ENCODE peak calls at places on chromosomes 11 and 22, in six cellular contexts. One of them, this sample, is unnamed.

GRCh38 chr22:29211066-29211841 is 5.6 kb downstream of the EMID1 start:
- DNase-seq in hepatocyte: no peak
- DNase-seq in AG04450: no peak
- DNase-seq in neural progenitor cell: no peak
- DNase-seq in cardiac muscle cell: no peak
- DNase-seq in left ventricle myocardium inferior: no peak
- DNase-seq in this sample: no peak

GRCh38 chr22:20721409-20722218 is 52.3 kb upstream of the SERPIND1 start:
- DNase-seq in neural progenitor cell: no peak
- DNase-seq in hepatocyte: no peak
- DNase-seq in left ventricle myocardium inferior: no peak
- DNase-seq in AG04450: no peak
- DNase-seq in cardiac muscle cell: no peak
- DNase-seq in this sample: no peak

GRCh38 chr22:50695421-50696250 is 23.0 kb downstream of the SHANK3 start:
- DNase-seq in neural progenitor cell: no peak
- DNase-seq in hepatocyte: no peak
- DNase-seq in cardiac muscle cell: no peak
- DNase-seq in AG04450: no peak
- DNase-seq in left ventricle myocardium inferior: no peak
- DNase-seq in this sample: no peak

GRCh38 chr11:73340164-73340563 is 32.1 kb downstream of the ARHGEF17 start:
- DNase-seq in left ventricle myocardium inferior: no peak
- DNase-seq in cardiac muscle cell: no peak
- DNase-seq in hepatocyte: no peak
- DNase-seq in AG04450: no peak
- DNase-seq in neural progenitor cell: no peak
- DNase-seq in this sample: no peak

GRCh38 chr11:77155556-77156130 is 27.6 kb downstream of the MYO7A start:
- DNase-seq in neural progenitor cell: no peak
- DNase-seq in left ventricle myocardium inferior: no peak
- DNase-seq in AG04450: no peak
- DNase-seq in hepatocyte: no peak
- DNase-seq in cardiac muscle cell: no peak
- DNase-seq in this sample: no peak

GRCh38 chr11:7442588-7443215 is 42.6 kb upstream of the OLFML1 start:
- DNase-seq in hepatocyte: peak
- DNase-seq in left ventricle myocardium inferior: peak
- DNase-seq in neural progenitor cell: peak
- DNase-seq in cardiac muscle cell: peak
- DNase-seq in AG04450: peak
- DNase-seq in this sample: peak

GRCh38 chr22:21634844-21635243 is 2.3 kb downstream of the CCDC116 start:
- DNase-seq in neural progenitor cell: no peak
- DNase-seq in left ventricle myocardium inferior: no peak
- DNase-seq in AG04450: no peak
- DNase-seq in hepatocyte: no peak
- DNase-seq in cardiac muscle cell: no peak
- DNase-seq in this sample: no peak

GRCh38 chr11:30016588-30017363 is at the start of gene KCNA4:
- DNase-seq in neural progenitor cell: peak
- DNase-seq in hepatocyte: peak
- DNase-seq in AG04450: no peak
- DNase-seq in left ventricle myocardium inferior: peak
- DNase-seq in cardiac muscle cell: peak
- DNase-seq in this sample: peak

DNA sequence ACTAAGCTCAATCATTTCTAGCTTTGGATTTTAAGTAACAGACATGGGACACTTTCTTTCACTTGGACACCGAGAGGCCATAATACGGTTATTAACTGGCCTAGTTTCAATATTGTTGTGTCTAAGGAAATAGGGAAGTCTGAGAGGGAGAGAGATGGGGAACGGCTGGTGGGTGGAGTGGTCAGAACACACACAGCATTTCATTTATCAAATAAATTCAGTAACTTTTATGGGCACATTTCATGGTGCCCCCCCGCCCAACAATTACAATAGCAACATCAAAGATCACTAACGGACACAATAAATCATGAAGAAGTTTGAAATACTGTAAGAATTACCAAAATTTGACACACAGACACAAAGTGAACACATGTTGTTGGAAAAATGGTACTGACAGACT is 10.7 kb downstream of the PRPF19 start:
- DNase-seq in cardiac muscle cell: no peak
- DNase-seq in neural progenitor cell: no peak
- DNase-seq in hepatocyte: no peak
- DNase-seq in left ventricle myocardium inferior: no peak
- DNase-seq in AG04450: no peak
- DNase-seq in this sample: no peak
- TF ChIP-seq CTCF in cardiac muscle cell: no peak
- TF ChIP-seq CTCF in neural progenitor cell: no peak
- TF ChIP-seq CTCF in hepatocyte: no peak
- TF ChIP-seq CTCF in left ventricle myocardium inferior: no peak
- TF ChIP-seq CTCF in AG04450: no peak
- TF ChIP-seq CTCF in this sample: no peak

GRCh38 chr22:45007247-45007945 is 2.4 kb downstream of the PHF21B start:
- DNase-seq in neural progenitor cell: peak
- DNase-seq in AG04450: no peak
- DNase-seq in hepatocyte: peak
- DNase-seq in cardiac muscle cell: peak
- DNase-seq in left ventricle myocardium inferior: no peak
- DNase-seq in this sample: no peak

GRCh38 chr22:45010532-45010900 is 711 bp upstream of the PHF21B start:
- DNase-seq in neural progenitor cell: no peak
- DNase-seq in hepatocyte: no peak
- DNase-seq in AG04450: no peak
- DNase-seq in cardiac muscle cell: no peak
- DNase-seq in left ventricle myocardium inferior: no peak
- DNase-seq in this sample: no peak

GRCh38 chr22:45009881-45010531 is at the start of gene PHF21B:
- DNase-seq in hepatocyte: peak
- DNase-seq in cardiac muscle cell: peak
- DNase-seq in neural progenitor cell: peak
- DNase-seq in AG04450: no peak
- DNase-seq in left ventricle myocardium inferior: peak
- DNase-seq in this sample: peak

GRCh38 chr22:45007946-45008852 is 1.6 kb downstream of the PHF21B start:
- DNase-seq in AG04450: no peak
- DNase-seq in cardiac muscle cell: peak
- DNase-seq in neural progenitor cell: peak
- DNase-seq in left ventricle myocardium inferior: no peak
- DNase-seq in hepatocyte: peak
- DNase-seq in this sample: no peak

DNA sequence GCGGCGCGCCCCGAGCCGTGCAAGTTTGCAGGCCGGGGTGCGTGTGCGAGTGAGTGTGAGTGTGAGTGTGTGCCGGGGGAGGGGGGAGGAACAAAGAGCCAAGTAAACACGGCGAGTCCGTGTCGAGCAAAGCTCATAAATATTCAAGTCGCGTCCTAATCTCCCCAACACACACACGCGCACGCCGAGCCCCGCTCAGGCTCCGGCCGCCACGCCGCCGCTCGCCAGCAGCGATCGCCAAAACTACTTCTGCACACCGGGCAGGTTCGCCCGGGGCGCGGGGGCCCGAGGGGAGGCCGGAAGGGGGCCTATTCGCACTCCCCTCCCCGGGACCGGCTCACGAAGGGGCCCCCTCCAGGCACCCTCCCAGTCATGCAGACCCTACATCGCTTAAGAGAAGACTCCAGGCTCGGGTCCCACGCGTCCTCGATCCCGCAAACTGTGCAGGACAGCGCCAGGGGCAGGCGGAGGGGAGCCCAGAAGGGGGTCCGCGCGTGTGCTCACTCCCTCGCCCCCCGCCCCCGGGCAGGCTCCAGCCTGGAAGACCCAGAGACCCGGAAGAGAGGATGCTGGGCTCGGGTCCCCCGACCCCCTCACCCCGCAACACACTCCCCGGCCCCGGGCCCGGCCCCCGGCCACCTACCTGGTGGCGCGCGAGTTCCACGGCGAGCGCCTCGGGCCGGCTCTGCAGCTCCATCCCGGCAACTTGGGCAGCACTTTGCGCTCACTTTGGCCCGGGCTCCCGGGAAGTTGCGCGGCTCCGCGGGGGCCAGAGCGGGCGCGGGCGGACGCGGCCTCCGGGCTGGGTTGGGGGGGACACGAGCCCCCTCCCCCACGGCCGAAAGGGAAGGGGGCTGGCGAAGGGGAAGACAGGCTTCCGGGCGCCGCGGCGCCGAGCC is 703 bp downstream of the PHF21B start:
- DNase-seq in neural progenitor cell: peak
- DNase-seq in left ventricle myocardium inferior: no peak
- DNase-seq in hepatocyte: peak
- DNase-seq in cardiac muscle cell: peak
- DNase-seq in AG04450: no peak
- DNase-seq in this sample: no peak
- H3K27ac ChIP-seq in neural progenitor cell: peak
- H3K27ac ChIP-seq in left ventricle myocardium inferior: no peak
- H3K27ac ChIP-seq in hepatocyte: no peak
- H3K27ac ChIP-seq in cardiac muscle cell: no peak
- H3K27ac ChIP-seq in AG04450: no peak
- H3K27ac ChIP-seq in this sample: no peak

GRCh38 chr11:40130427-40130826 is 1329.0 kb downstream of the LRRC4C start:
- DNase-seq in AG04450: no peak
- DNase-seq in cardiac muscle cell: no peak
- DNase-seq in hepatocyte: peak
- DNase-seq in left ventricle myocardium inferior: no peak
- DNase-seq in neural progenitor cell: peak
- DNase-seq in this sample: no peak
- TF ChIP-seq CTCF in AG04450: no peak
- TF ChIP-seq CTCF in cardiac muscle cell: no peak
- TF ChIP-seq CTCF in hepatocyte: peak
- TF ChIP-seq CTCF in left ventricle myocardium inferior: no peak
- TF ChIP-seq CTCF in neural progenitor cell: peak
- TF ChIP-seq CTCF in this sample: no peak

GRCh38 chr11:32881286-32881685 is 11.3 kb upstream of the QSER1 start:
- DNase-seq in hepatocyte: no peak
- DNase-seq in neural progenitor cell: no peak
- DNase-seq in AG04450: no peak
- DNase-seq in left ventricle myocardium inferior: no peak
- DNase-seq in cardiac muscle cell: no peak
- DNase-seq in this sample: no peak
- H3K27ac ChIP-seq in hepatocyte: no peak
- H3K27ac ChIP-seq in neural progenitor cell: no peak
- H3K27ac ChIP-seq in AG04450: no peak
- H3K27ac ChIP-seq in left ventricle myocardium inferior: no peak
- H3K27ac ChIP-seq in cardiac muscle cell: no peak
- H3K27ac ChIP-seq in this sample: no peak

GRCh38 chr11:95736268-95737208 is 53.0 kb downstream of the FAM76B start:
- DNase-seq in AG04450: no peak
- DNase-seq in cardiac muscle cell: peak
- DNase-seq in neural progenitor cell: no peak
- DNase-seq in left ventricle myocardium inferior: no peak
- DNase-seq in hepatocyte: no peak
- DNase-seq in this sample: no peak

GRCh38 chr11:95734009-95734572 is 55.5 kb downstream of the FAM76B start:
- DNase-seq in left ventricle myocardium inferior: no peak
- DNase-seq in hepatocyte: peak
- DNase-seq in AG04450: no peak
- DNase-seq in cardiac muscle cell: no peak
- DNase-seq in neural progenitor cell: no peak
- DNase-seq in this sample: no peak

GRCh38 chr11:95739526-95739925 is 50.1 kb downstream of the FAM76B start:
- DNase-seq in left ventricle myocardium inferior: no peak
- DNase-seq in hepatocyte: no peak
- DNase-seq in cardiac muscle cell: no peak
- DNase-seq in neural progenitor cell: no peak
- DNase-seq in AG04450: no peak
- DNase-seq in this sample: no peak

DNA sequence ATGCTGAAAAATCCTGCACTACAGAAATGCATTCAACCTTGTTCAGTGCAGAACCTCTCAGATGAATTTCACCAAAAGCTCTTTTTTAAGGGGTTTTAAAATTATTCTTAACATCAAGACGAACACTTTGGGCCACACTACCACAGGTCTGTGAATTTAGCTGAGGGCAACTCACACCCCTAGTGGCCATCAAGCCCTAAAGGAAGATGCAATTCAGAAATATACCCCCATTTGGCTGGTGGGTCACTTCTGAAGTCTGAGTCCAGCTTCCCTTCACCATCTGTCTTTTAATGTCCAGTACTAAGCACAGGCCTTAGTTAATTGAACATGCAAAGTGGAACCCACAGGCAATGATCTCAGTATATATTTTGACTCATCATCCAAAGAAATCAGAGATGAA is 50.5 kb downstream of the FAM76B start:
- DNase-seq in hepatocyte: no peak
- DNase-seq in neural progenitor cell: peak
- DNase-seq in AG04450: no peak
- DNase-seq in left ventricle myocardium inferior: no peak
- DNase-seq in cardiac muscle cell: no peak
- DNase-seq in this sample: no peak
- TF ChIP-seq CTCF in hepatocyte: no peak
- TF ChIP-seq CTCF in neural progenitor cell: peak
- TF ChIP-seq CTCF in AG04450: peak
- TF ChIP-seq CTCF in left ventricle myocardium inferior: no peak
- TF ChIP-seq CTCF in cardiac muscle cell: no peak
- TF ChIP-seq CTCF in this sample: no peak

DNA sequence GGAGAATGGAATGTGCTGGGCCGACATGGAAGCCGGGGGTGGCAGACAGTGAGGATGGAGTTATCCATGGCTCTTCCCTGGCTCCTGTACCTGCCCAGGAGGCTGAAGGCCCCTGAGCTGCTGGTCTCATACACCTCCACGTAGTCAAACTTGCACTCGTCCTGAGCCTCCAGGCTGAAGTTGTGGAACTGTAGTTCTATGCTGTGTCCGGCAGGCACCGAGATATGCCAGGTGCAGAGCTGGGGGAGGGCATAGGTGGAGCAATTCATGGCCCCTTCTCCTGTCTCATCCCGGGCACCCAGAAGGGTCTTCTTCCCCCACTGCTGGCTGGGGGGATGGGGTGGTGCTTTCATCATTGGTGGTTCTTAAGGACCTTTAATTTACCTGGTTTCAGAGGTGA is 2.8 kb downstream of the MFRP start:
- DNase-seq in neural progenitor cell: no peak
- DNase-seq in left ventricle myocardium inferior: no peak
- DNase-seq in hepatocyte: no peak
- DNase-seq in AG04450: no peak
- DNase-seq in cardiac muscle cell: no peak
- DNase-seq in this sample: no peak
- H3K27ac ChIP-seq in neural progenitor cell: no peak
- H3K27ac ChIP-seq in left ventricle myocardium inferior: no peak
- H3K27ac ChIP-seq in hepatocyte: no peak
- H3K27ac ChIP-seq in AG04450: no peak
- H3K27ac ChIP-seq in cardiac muscle cell: no peak
- H3K27ac ChIP-seq in this sample: no peak

This sample was measured in RWPE1.